ENCODE peak calls at places on chromosomes 16 and 17, in six cellular contexts. T is heart left ventricle, B is H1, X is aorta, M is kidney, P is upper lobe of right lung. O is an unnamed sample. For H3K4me1, the result is how much of the 10 kb centered on the place peaks cover.

GRCh38 chr17:17506893-17507464 is 10.8 kb upstream of the RASD1 start:
- DNase-seq in M (peak), X (peak), T (peak), B (no peak), P (peak), O (no peak)

GRCh38 chr17:9144502-9145233 is 123.4 kb downstream of the NTN1 start:
- DNase-seq in M (no peak), X (no peak), B (no peak), P (no peak), T (no peak), O (no peak)

GRCh38 chr17:2853722-2854580 is 57.7 kb downstream of the RAP1GAP2 start:
- DNase-seq in B (peak), T (no peak), P (peak), M (peak), X (no peak), O (no peak)

GRCh38 chr16:4314532-4315184 is 1.2 kb upstream of the GLIS2 start:
- DNase-seq in T (no peak), P (peak), X (peak), B (peak), M (peak), O (no peak)

GRCh38 chr17:30379303-30380105 is 777 bp downstream of the CPD start:
- DNase-seq in P (peak), X (peak), B (peak), T (peak), M (peak), O (no peak)

GRCh38 chr16:14335297-14335696 is 264.2 kb downstream of the MRTFB start:
- DNase-seq in X (no peak), B (no peak), M (no peak), T (no peak), P (no peak), O (no peak)

GRCh38 chr16:81778861-81779539 is at the start of gene PLCG2:
- DNase-seq in P (peak), B (peak), M (peak), T (peak), X (peak), O (peak)

GRCh38 chr17:14525551-14526455 is 224.9 kb downstream of the HS3ST3B1 start:
- DNase-seq in T (no peak), M (no peak), P (no peak), X (no peak), B (peak), O (no peak)

GRCh38 chr17:75152971-75153853 is 1.1 kb downstream of the JPT1 start:
- DNase-seq in X (no peak), P (peak), B (no peak), M (no peak), T (no peak), O (no peak)

GRCh38 chr16:81448154-81449131 is 3.8 kb downstream of the CMIP start:
- DNase-seq in T (no peak), X (peak), M (peak), P (no peak), B (no peak), O (no peak)

GRCh38 chr17:73228748-73229236 is 32.9 kb downstream of the CPSF4L start:
- DNase-seq in X (peak), B (no peak), T (no peak), M (no peak), P (no peak), O (no peak)

GRCh38 chr17:68328676-68329075 is 37.4 kb downstream of the ARSG start:
- DNase-seq in X (no peak), T (no peak), P (no peak), B (no peak), M (no peak), O (no peak)

GRCh38 chr17:57911834-57912673 is 43.2 kb downstream of the CUEDC1 start:
- DNase-seq in P (peak), T (peak), X (peak), M (peak), B (no peak), O (no peak)

GRCh38 chr17:57915532-57915931 is 39.7 kb downstream of the CUEDC1 start:
- DNase-seq in M (no peak), T (no peak), P (no peak), X (no peak), B (no peak), O (no peak)

GRCh38 chr17:57915980-57916757 is 39.0 kb downstream of the CUEDC1 start:
- DNase-seq in X (no peak), P (no peak), M (no peak), T (no peak), B (peak), O (no peak)

GRCh38 chr17:57914274-57915147 is 40.7 kb downstream of the CUEDC1 start:
- DNase-seq in P (no peak), T (no peak), X (no peak), B (no peak), M (no peak), O (no peak)

DNA sequence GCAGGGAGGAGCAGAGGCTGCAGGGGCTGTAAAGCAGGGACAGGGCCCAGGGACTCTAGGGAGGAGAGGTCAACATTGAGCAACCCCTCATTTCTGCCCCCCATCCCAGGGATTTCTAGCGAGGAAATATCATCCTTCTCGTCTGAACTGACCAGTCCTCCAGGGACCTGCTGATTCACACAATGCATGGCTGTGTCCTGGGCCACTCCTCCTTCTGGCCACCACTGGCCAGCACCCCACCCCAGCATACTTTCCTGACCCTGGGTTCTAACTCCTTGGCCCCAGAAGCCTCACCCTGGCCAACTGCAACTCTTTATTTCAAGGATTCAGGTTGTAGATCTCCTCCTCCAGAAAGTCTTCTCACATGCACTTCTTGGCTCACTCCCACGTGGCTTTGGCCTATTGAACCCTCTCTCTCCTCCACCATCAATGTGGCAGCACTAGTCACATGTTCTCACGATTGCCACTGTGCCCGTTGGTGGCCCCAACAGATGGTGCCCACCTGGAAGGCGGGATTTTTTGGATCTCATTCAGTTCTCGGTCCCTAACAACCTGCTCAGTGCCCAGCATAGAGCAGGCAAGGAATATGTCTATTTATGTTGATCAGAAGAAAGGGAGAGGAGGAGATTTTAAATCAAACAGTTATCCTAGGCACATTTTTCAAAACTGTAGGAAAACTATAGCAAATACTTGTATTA is 41.5 kb downstream of the CUEDC1 start:
- DNase-seq in X (no peak), M (no peak), P (no peak), B (no peak), T (no peak), O (no peak)
- H3K4me1 ChIP-seq in X (under half), M (under half), P (under half), B (under half), T (half or more), O (half or more)

DNA sequence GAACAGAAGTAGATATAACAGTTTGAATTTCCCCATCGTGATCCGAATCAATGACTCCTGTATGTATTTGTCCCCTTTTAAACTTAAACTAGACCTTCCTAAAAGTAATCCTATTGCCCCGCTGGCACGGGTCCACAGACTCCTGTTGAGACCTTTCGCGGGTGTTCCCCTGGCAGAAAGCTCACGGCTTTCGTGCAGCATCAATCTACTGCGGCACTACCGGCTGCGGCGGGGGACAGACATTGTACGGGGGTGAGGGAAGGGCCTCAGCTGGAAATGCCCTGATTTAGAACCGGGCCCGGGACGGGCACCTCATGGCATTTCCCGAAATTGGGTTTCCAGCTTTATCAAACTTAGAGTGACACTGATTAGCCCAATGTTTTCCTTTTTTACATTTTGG is 14.6 kb downstream of the IL32 start:
- DNase-seq in X (no peak), P (no peak), T (no peak), M (peak), B (no peak), O (no peak)
- H3K4me1 ChIP-seq in X (under half), P (under half), T (under half), M (under half), B (under half), O (under half)

DNA sequence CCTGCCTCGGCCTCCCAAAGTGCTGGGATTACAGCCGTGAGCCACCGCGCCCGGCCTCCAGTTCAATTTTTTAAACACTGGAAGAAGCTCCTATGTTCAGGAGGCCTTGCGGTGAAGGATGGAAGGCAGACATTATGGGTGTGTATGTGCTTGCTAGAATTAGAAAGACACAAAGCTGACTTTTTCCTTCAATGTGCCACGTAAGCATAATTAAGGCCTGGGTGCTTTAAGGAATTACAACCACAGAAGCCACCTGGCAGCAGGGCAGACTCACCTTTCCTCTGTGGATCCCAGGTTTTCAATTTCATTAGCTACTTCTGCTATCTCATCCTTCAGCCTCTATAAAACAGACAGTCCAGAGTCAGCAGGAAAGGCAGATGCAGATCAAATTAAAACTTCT is 74.2 kb downstream of the CYTH1 start:
- DNase-seq in P (no peak), X (no peak), M (no peak), T (no peak), B (no peak), O (no peak)
- H3K4me1 ChIP-seq in P (under half), X (under half), M (under half), T (under half), B (under half), O (half or more)

GRCh38 chr17:59668816-59669215 is 38.4 kb downstream of the PTRH2 start:
- DNase-seq in B (no peak), T (no peak), M (no peak), P (no peak), X (no peak), O (no peak)
- H3K4me1 ChIP-seq in B (under half), T (under half), M (under half), P (under half), X (under half), O (under half)

DNA sequence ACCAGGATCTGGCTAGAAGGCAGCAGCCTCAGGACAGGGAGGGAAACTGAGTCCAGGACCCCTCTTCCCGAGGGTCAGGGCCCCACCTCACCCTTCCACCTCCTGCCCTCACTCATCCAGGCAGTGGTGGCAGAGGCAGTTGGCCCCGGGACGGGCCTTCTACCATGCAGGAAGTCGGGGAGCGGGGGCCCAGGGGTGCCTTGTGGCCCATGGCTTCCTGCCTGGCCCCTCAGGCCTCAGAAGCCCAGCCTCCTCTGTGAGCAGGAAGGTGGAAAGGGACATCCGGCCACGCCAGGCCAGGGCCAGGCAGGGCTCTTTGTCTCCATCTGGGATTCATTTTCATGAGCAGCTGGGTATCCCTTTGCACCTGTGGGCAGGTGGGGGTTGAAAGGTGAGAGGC is 58.5 kb downstream of the BAHCC1 start:
- DNase-seq in M (no peak), B (no peak), P (no peak), T (no peak), X (no peak), O (no peak)
- H3K4me1 ChIP-seq in M (under half), B (under half), P (under half), T (under half), X (under half), O (under half)